ENCODE peak calls at places on chromosomes 2 and 18, in five cellular contexts. V, L, N, R and G are unnamed samples.

GRCh38 chr2:27591745-27592144 is 8.9 kb downstream of the ZNF512 start:
- DNase-seq in V (no peak), L (no peak), N (no peak), R (no peak), G (no peak)

GRCh38 chr2:24831736-24832421 is 38.7 kb downstream of the CENPO start:
- DNase-seq in V (no peak), L (peak), N (no peak), R (peak), G (no peak)

GRCh38 chr18:24086082-24086481 is 52.8 kb upstream of the CABYR start:
- DNase-seq in V (no peak), L (no peak), N (peak), R (no peak), G (no peak)

GRCh38 chr2:94871226-94872087 is at the start of gene TEKT4:
- DNase-seq in V (no peak), L (no peak), N (no peak), R (no peak), G (no peak)

GRCh38 chr2:226687641-226688253 is 111.9 kb downstream of the IRS1 start:
- DNase-seq in V (no peak), L (no peak), N (no peak), R (no peak), G (no peak)

GRCh38 chr2:158255257-158255656 is 153.6 kb downstream of the UPP2 start:
- DNase-seq in V (no peak), L (no peak), N (no peak), R (no peak), G (no peak)

GRCh38 chr2:44044281-44044720 is 48.5 kb upstream of the LRPPRC start:
- DNase-seq in V (peak), L (peak), N (peak), R (peak), G (peak)

GRCh38 chr2:150599889-150600288 is 112.4 kb upstream of the RND3 start:
- DNase-seq in V (no peak), L (no peak), N (no peak), R (no peak), G (no peak)

GRCh38 chr2:1556776-1557466 is 143.7 kb downstream of the TPO start:
- DNase-seq in V (no peak), L (no peak), N (no peak), R (no peak), G (no peak)

GRCh38 chr2:156800781-156801366 is 364.7 kb downstream of the GPD2 start:
- DNase-seq in V (no peak), L (no peak), N (no peak), R (no peak), G (no peak)

GRCh38 chr2:74865770-74866674 is 32.1 kb downstream of the HK2 start:
- DNase-seq in V (peak), L (no peak), N (no peak), R (no peak), G (no peak)

GRCh38 chr2:178506524-178506923 is 26.3 kb downstream of the PLEKHA3 start:
- DNase-seq in V (no peak), L (no peak), N (no peak), R (no peak), G (no peak)
- H3K27ac ChIP-seq in V (no peak), L (no peak), N (no peak), R (no peak), G (no peak)

GRCh38 chr18:8661754-8662573 is 43.4 kb upstream of the MTCL1 start:
- DNase-seq in V (no peak), L (peak), N (no peak), R (no peak), G (no peak)
- TF ChIP-seq POLR2AphosphoS5 in V (no peak), L (no peak), N (no peak), R (no peak), G (no peak)

GRCh38 chr2:30503007-30503691 is 56.1 kb downstream of the LCLAT1 start:
- DNase-seq in V (no peak), L (no peak), N (no peak), R (no peak), G (no peak)
- TF ChIP-seq CTCF in V (peak), L (no peak), N (no peak), R (no peak), G (no peak)

GRCh38 chr2:181643158-181643557 is 13.7 kb downstream of the CERKL start:
- DNase-seq in V (no peak), L (no peak), N (no peak), R (no peak), G (no peak)

GRCh38 chr2:181642071-181642470 is 14.8 kb downstream of the CERKL start:
- DNase-seq in V (no peak), L (no peak), N (no peak), R (no peak), G (no peak)

DNA sequence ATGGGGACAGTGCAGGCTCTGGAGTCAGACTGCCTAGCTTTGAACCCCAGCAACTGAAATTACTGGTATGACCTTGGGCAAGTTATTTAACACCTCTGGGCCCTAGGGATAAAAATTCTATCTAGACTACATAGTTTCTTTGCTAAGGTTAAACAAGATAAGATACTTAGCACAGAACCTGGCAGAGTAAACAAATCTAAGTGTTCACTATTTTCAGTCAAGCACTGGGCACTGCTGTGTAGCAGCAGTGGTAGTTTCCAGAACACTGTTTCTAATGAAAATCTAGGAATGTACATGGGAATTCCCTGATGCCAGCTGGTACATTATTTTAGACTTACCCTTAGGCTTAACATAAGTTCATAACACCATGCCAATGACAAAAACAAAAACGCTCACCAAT is 17.2 kb downstream of the CERKL start:
- DNase-seq in V (no peak), L (no peak), N (no peak), R (no peak), G (no peak)
- H3K27ac ChIP-seq in V (no peak), L (no peak), N (no peak), R (no peak), G (no peak)

GRCh38 chr2:222364280-222364895 is 60.0 kb upstream of the SGPP2 start:
- DNase-seq in V (no peak), L (no peak), N (no peak), R (no peak), G (no peak)
- TF ChIP-seq POLR2AphosphoS5 in V (no peak), L (no peak), N (no peak), R (no peak), G (peak)

GRCh38 chr2:211881449-211881848 is 657.2 kb downstream of the ERBB4 start:
- DNase-seq in V (no peak), L (no peak), N (no peak), R (no peak), G (no peak)

GRCh38 chr2:211875488-211875887 is 663.1 kb downstream of the ERBB4 start:
- DNase-seq in V (no peak), L (no peak), N (no peak), R (no peak), G (no peak)

GRCh38 chr2:211877061-211877460 is 661.5 kb downstream of the ERBB4 start:
- DNase-seq in V (no peak), L (no peak), N (no peak), R (no peak), G (no peak)

GRCh38 chr2:211879323-211879722 is 659.3 kb downstream of the ERBB4 start:
- DNase-seq in V (peak), L (no peak), N (no peak), R (no peak), G (no peak)
- TF ChIP-seq CTCF in V (peak), L (no peak), N (peak), R (no peak), G (no peak)

GRCh38 chr2:197414515-197414914 is 20.3 kb downstream of the SF3B1 start:
- DNase-seq in V (no peak), L (no peak), N (no peak), R (no peak), G (no peak)
- H3K27ac ChIP-seq in V (no peak), L (no peak), N (no peak), R (no peak), G (no peak)

GRCh38 chr2:206708286-206708685 is 9.9 kb downstream of the DYTN start:
- DNase-seq in V (no peak), L (no peak), N (no peak), R (no peak), G (no peak)
- TF ChIP-seq POLR2AphosphoS5 in V (no peak), L (no peak), N (no peak), R (no peak), G (no peak)

GRCh38 chr2:225025917-225026571 is 16.2 kb downstream of the DOCK10 start:
- DNase-seq in V (no peak), L (no peak), N (no peak), R (no peak), G (no peak)

GRCh38 chr2:225019100-225019499 is 23.2 kb downstream of the DOCK10 start:
- DNase-seq in V (no peak), L (no peak), N (no peak), R (no peak), G (no peak)

GRCh38 chr2:225017713-225018112 is 24.6 kb downstream of the DOCK10 start:
- DNase-seq in V (no peak), L (no peak), N (no peak), R (no peak), G (no peak)

GRCh38 chr2:225020157-225020864 is 22.0 kb downstream of the DOCK10 start:
- DNase-seq in V (no peak), L (no peak), N (no peak), R (no peak), G (no peak)

DNA sequence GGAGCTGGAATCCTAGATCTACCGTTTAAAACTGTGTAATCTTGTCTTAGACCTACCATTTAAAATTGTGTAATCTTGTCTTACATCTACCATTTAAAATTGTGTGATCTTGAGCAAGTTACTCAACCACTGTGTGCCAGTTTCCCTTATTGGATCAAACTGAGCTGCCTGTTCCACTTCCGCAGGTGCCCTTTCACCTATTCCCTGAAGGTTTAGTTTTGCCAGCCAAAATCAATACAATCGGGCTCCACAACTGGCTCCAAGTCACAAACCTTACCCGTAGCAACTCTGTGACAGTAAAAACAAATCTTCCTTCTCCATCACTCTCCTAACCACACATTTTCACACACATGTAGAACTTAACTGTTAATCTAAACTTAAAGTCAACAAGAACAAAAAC is 20.1 kb downstream of the DOCK10 start:
- DNase-seq in V (no peak), L (peak), N (no peak), R (no peak), G (no peak)
- TF ChIP-seq CTCF in V (no peak), L (no peak), N (no peak), R (no peak), G (no peak)

GRCh38 chr18:4026542-4026941 is 428.6 kb downstream of the DLGAP1 start:
- DNase-seq in V (no peak), L (no peak), N (no peak), R (no peak), G (no peak)
- H3K27ac ChIP-seq in V (no peak), L (no peak), N (no peak), R (no peak), G (no peak)